ENCODE peak calls at places on chromosomes 1 and 21, in seven cellular contexts. One of them, this sample, is unnamed.

GRCh38 chr1:241637604-241638003 is 2.6 kb downstream of the CHML start:
- DNase-seq in activated CD4-positive, CD25-positive, alpha-beta regulatory T cell: no peak
- DNase-seq in cerebellar cortex: no peak
- DNase-seq in epithelial cell of prostate: no peak
- DNase-seq in mesenteric fat pad: no peak
- DNase-seq in activated T-helper 1 cell treated with Interleukin-2 at 50 U/mL for 16 hours: no peak
- DNase-seq in HFFc6: peak; percentile 8
- DNase-seq in this sample: no peak

GRCh38 chr1:6612641-6613360 is 730 bp upstream of the PHF13 start:
- DNase-seq in activated CD4-positive, CD25-positive, alpha-beta regulatory T cell: no peak
- DNase-seq in cerebellar cortex: peak; percentile 60
- DNase-seq in epithelial cell of prostate: no peak
- DNase-seq in mesenteric fat pad: no peak
- DNase-seq in activated T-helper 1 cell treated with Interleukin-2 at 50 U/mL for 16 hours: no peak
- DNase-seq in HFFc6: peak; percentile 30
- DNase-seq in this sample: no peak

GRCh38 chr1:222880586-222880985 is 65.7 kb downstream of the DISP1 start:
- DNase-seq in activated CD4-positive, CD25-positive, alpha-beta regulatory T cell: no peak
- DNase-seq in cerebellar cortex: no peak
- DNase-seq in epithelial cell of prostate: no peak
- DNase-seq in mesenteric fat pad: no peak
- DNase-seq in activated T-helper 1 cell treated with Interleukin-2 at 50 U/mL for 16 hours: no peak
- DNase-seq in HFFc6: peak; percentile 79
- DNase-seq in this sample: no peak

GRCh38 chr21:42652527-42653491 is 612 bp upstream of the PDE9A start:
- DNase-seq in activated CD4-positive, CD25-positive, alpha-beta regulatory T cell: no peak
- DNase-seq in cerebellar cortex: peak; percentile 90
- DNase-seq in epithelial cell of prostate: no peak
- DNase-seq in mesenteric fat pad: no peak
- DNase-seq in activated T-helper 1 cell treated with Interleukin-2 at 50 U/mL for 16 hours: no peak
- DNase-seq in HFFc6: no peak
- DNase-seq in this sample: no peak

GRCh38 chr1:10415211-10415930 is 14.9 kb upstream of the CENPS start:
- DNase-seq in activated CD4-positive, CD25-positive, alpha-beta regulatory T cell: no peak
- DNase-seq in cerebellar cortex: no peak
- DNase-seq in epithelial cell of prostate: no peak
- DNase-seq in mesenteric fat pad: no peak
- DNase-seq in activated T-helper 1 cell treated with Interleukin-2 at 50 U/mL for 16 hours: no peak
- DNase-seq in HFFc6: peak; percentile 48
- DNase-seq in this sample: no peak

GRCh38 chr1:1440941-1441888 is 5.7 kb downstream of the VWA1 start:
- DNase-seq in activated CD4-positive, CD25-positive, alpha-beta regulatory T cell: peak; percentile 37
- DNase-seq in cerebellar cortex: no peak
- DNase-seq in epithelial cell of prostate: no peak
- DNase-seq in mesenteric fat pad: no peak
- DNase-seq in activated T-helper 1 cell treated with Interleukin-2 at 50 U/mL for 16 hours: peak; percentile 38
- DNase-seq in HFFc6: no peak
- DNase-seq in this sample: peak; percentile 39

GRCh38 chr1:42941640-42942330 is 16.9 kb downstream of the SLC2A1 start:
- DNase-seq in activated CD4-positive, CD25-positive, alpha-beta regulatory T cell: no peak
- DNase-seq in cerebellar cortex: no peak
- DNase-seq in epithelial cell of prostate: no peak
- DNase-seq in mesenteric fat pad: no peak
- DNase-seq in activated T-helper 1 cell treated with Interleukin-2 at 50 U/mL for 16 hours: no peak
- DNase-seq in HFFc6: peak; percentile 94
- DNase-seq in this sample: no peak

GRCh38 chr1:19081218-19081893 is 124.9 kb upstream of the IFFO2 start:
- DNase-seq in activated CD4-positive, CD25-positive, alpha-beta regulatory T cell: no peak
- DNase-seq in cerebellar cortex: no peak
- DNase-seq in epithelial cell of prostate: no peak
- DNase-seq in mesenteric fat pad: no peak
- DNase-seq in activated T-helper 1 cell treated with Interleukin-2 at 50 U/mL for 16 hours: no peak
- DNase-seq in HFFc6: no peak
- DNase-seq in this sample: no peak

GRCh38 chr1:118116401-118116800 is 68.6 kb downstream of the SPAG17 start:
- DNase-seq in activated CD4-positive, CD25-positive, alpha-beta regulatory T cell: no peak
- DNase-seq in cerebellar cortex: no peak
- DNase-seq in epithelial cell of prostate: no peak
- DNase-seq in mesenteric fat pad: no peak
- DNase-seq in activated T-helper 1 cell treated with Interleukin-2 at 50 U/mL for 16 hours: no peak
- DNase-seq in HFFc6: peak; percentile 30
- DNase-seq in this sample: no peak

GRCh38 chr1:54355931-54356679 is 50.1 kb downstream of the SSBP3 start:
- DNase-seq in activated CD4-positive, CD25-positive, alpha-beta regulatory T cell: no peak
- DNase-seq in cerebellar cortex: peak; percentile 87
- DNase-seq in epithelial cell of prostate: no peak
- DNase-seq in mesenteric fat pad: no peak
- DNase-seq in activated T-helper 1 cell treated with Interleukin-2 at 50 U/mL for 16 hours: no peak
- DNase-seq in HFFc6: no peak
- DNase-seq in this sample: no peak

GRCh38 chr1:180598333-180598979 is 33.4 kb upstream of the XPR1 start:
- DNase-seq in activated CD4-positive, CD25-positive, alpha-beta regulatory T cell: no peak
- DNase-seq in cerebellar cortex: no peak
- DNase-seq in epithelial cell of prostate: no peak
- DNase-seq in mesenteric fat pad: no peak
- DNase-seq in activated T-helper 1 cell treated with Interleukin-2 at 50 U/mL for 16 hours: no peak
- DNase-seq in HFFc6: no peak
- DNase-seq in this sample: no peak

GRCh38 chr21:44364151-44365053 is 11.0 kb downstream of the TRPM2 start:
- DNase-seq in activated CD4-positive, CD25-positive, alpha-beta regulatory T cell: no peak
- DNase-seq in cerebellar cortex: no peak
- DNase-seq in epithelial cell of prostate: no peak
- DNase-seq in mesenteric fat pad: peak; percentile 80
- DNase-seq in activated T-helper 1 cell treated with Interleukin-2 at 50 U/mL for 16 hours: no peak
- DNase-seq in HFFc6: no peak
- DNase-seq in this sample: no peak

GRCh38 chr1:231855395-231855794 is 228.8 kb downstream of the DISC1 start:
- DNase-seq in activated CD4-positive, CD25-positive, alpha-beta regulatory T cell: no peak
- DNase-seq in cerebellar cortex: no peak
- DNase-seq in epithelial cell of prostate: no peak
- DNase-seq in mesenteric fat pad: no peak
- DNase-seq in activated T-helper 1 cell treated with Interleukin-2 at 50 U/mL for 16 hours: no peak
- DNase-seq in HFFc6: no peak
- DNase-seq in this sample: no peak

This sample was measured in central memory CD8-positive, alpha-beta T cell.